ENCODE peak calls at places on chromosomes 6 and 20, in five cellular contexts. T, L, S, F and O are unnamed samples.

GRCh38 chr20:23200914-23201313 is 114.8 kb upstream of the CD93 start:
- DNase-seq in F (peak; percentile 8), T (peak; percentile 62), L (no peak), S (peak; percentile 66), O (no peak)

GRCh38 chr6:107589934-107590333 is 100.0 kb downstream of the SOBP start:
- DNase-seq in F (no peak), L (no peak), T (no peak), S (no peak), O (no peak)

GRCh38 chr6:138483911-138484731 is 15.2 kb downstream of the NHSL1 start:
- DNase-seq in T (no peak), F (no peak), S (no peak), L (no peak), O (no peak)

GRCh38 chr20:45583502-45583901 is 4.4 kb upstream of the WFDC8 start:
- DNase-seq in F (no peak), S (no peak), L (no peak), T (no peak), O (no peak)

GRCh38 chr20:21663465-21663864 is 42.0 kb upstream of the PAX1 start:
- DNase-seq in T (no peak), F (no peak), S (no peak), L (no peak), O (no peak)

GRCh38 chr6:38686270-38687042 is 16.5 kb downstream of the GLO1 start:
- DNase-seq in S (no peak), L (no peak), F (no peak), T (no peak), O (no peak)

GRCh38 chr6:15243994-15244604 is 1.8 kb upstream of the JARID2 start:
- DNase-seq in L (no peak), T (no peak), S (peak; percentile 10), F (no peak), O (no peak)

GRCh38 chr20:34108616-34109174 is 3.3 kb downstream of the EIF2S2 start:
- DNase-seq in F (no peak), S (no peak), L (no peak), T (no peak), O (no peak)

GRCh38 chr6:35237466-35237865 is 22.1 kb upstream of the ZNF76 start:
- DNase-seq in T (no peak), F (no peak), S (no peak), L (no peak), O (no peak)

GRCh38 chr6:77136086-77136485 is 327.2 kb downstream of the HTR1B start:
- DNase-seq in T (no peak), F (no peak), L (no peak), S (no peak), O (no peak)

GRCh38 chr6:105174512-105174911 is 5.3 kb downstream of the POPDC3 start:
- DNase-seq in S (peak; percentile 41), F (no peak), T (no peak), L (peak; percentile 53), O (no peak)

GRCh38 chr20:19213946-19214490 is 1.6 kb downstream of the SLC24A3 start:
- DNase-seq in S (no peak), L (no peak), F (no peak), T (no peak), O (no peak)
- H3K4me3 ChIP-seq in S (no peak overlapping the region), L (no peak overlapping the region), F (no peak overlapping the region), T (peak overlapping the region; percentile 67), O (no peak overlapping the region)

GRCh38 chr6:5937936-5938706 is 68.6 kb downstream of the NRN1 start:
- DNase-seq in L (no peak), S (no peak), T (no peak), F (no peak), O (no peak)

GRCh38 chr6:5941188-5941587 is 65.5 kb downstream of the NRN1 start:
- DNase-seq in T (no peak), S (no peak), L (peak; percentile 31), F (no peak), O (peak; percentile 71)

GRCh38 chr6:5937516-5937915 is 69.2 kb downstream of the NRN1 start:
- DNase-seq in S (no peak), L (no peak), T (no peak), F (no peak), O (no peak)

GRCh38 chr6:5936611-5937010 is 70.1 kb downstream of the NRN1 start:
- DNase-seq in F (no peak), L (no peak), S (no peak), T (no peak), O (peak; percentile 9)

GRCh38 chr6:5938934-5939333 is 67.8 kb downstream of the NRN1 start:
- DNase-seq in T (no peak), L (no peak), F (no peak), S (no peak), O (no peak)
- H3K4me3 ChIP-seq in T (no peak overlapping the region), L (no peak overlapping the region), F (no peak overlapping the region), S (no peak overlapping the region), O (no peak overlapping the region)

DNA sequence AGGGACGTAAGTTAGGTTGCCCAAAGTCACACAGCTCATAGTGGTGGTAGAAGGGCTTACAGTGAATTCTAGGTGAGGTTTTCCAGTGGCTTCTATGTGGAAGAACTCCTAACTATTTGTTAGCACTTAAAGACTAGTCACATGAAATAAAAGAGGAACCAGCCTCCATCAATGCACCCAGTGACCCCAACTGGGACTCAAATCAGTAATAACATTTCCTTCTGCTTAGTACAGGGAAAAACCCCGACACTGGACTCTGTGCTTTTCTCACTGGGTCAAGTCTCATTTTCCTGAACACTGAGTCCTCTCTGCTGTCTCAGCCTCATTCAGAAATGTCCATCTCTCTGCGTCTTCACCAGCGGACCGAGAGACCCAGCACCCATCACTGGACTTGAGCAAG is 89.2 kb downstream of the SLC22A23 start:
- DNase-seq in S (no peak), F (no peak), T (no peak), L (no peak), O (no peak)
- H3K4me3 ChIP-seq in S (no peak overlapping the region), F (no peak overlapping the region), T (no peak overlapping the region), L (no peak overlapping the region), O (no peak overlapping the region)

GRCh38 chr20:346033-346639 is 775 bp upstream of the NRSN2 start:
- DNase-seq in F (no peak), T (no peak), S (no peak), L (no peak), O (no peak)
- H3K4me3 ChIP-seq in F (peak overlapping the region; percentile 83), T (peak overlapping the region; percentile 80), S (peak overlapping the region; percentile 66), L (peak overlapping the region; percentile 69), O (peak overlapping the region; percentile 75)

GRCh38 chr6:131730264-131730663 is 19.4 kb upstream of the CTAGE9 start:
- DNase-seq in L (no peak), T (no peak), F (no peak), S (no peak), O (no peak)

GRCh38 chr6:131729550-131729949 is 18.7 kb upstream of the CTAGE9 start:
- DNase-seq in F (no peak), S (no peak), L (no peak), T (no peak), O (no peak)

GRCh38 chr6:131728296-131728939 is 17.6 kb upstream of the CTAGE9 start:
- DNase-seq in L (peak; percentile 2), T (no peak), S (no peak), F (no peak), O (peak; percentile 26)

GRCh38 chr6:131727868-131728267 is 17.1 kb upstream of the CTAGE9 start:
- DNase-seq in F (no peak), T (no peak), S (no peak), L (no peak), O (no peak)

GRCh38 chr6:131727467-131727866 is 16.6 kb upstream of the CTAGE9 start:
- DNase-seq in L (no peak), S (no peak), F (no peak), T (no peak), O (no peak)
- H3K4me3 ChIP-seq in L (no peak overlapping the region), S (no peak overlapping the region), F (no peak overlapping the region), T (no peak overlapping the region), O (no peak overlapping the region)